ENCODE peak calls at places on chromosomes 12 and 14, in ten cellular contexts. T is iPS DF 6.9, U is choroid plexus epithelial cell, C is IMR-90, D is left lung, J is H7, M is upper lobe of right lung, K is GM23338, X is GM06990, N is OCI-LY7. B is an unnamed sample.
A peak's percentile ranks its signal among the peaks of the same experiment; 100 is the strongest.

GRCh38 chr14:75826599-75826998 is 155.2 kb downstream of the TGFB3 start:
- DNase-seq in J (no peak), X (no peak), U (peak; percentile 56), K (no peak), M (no peak), N (no peak), D (no peak), T (no peak), C (peak; percentile 55), B (no peak)

GRCh38 chr12:130161261-130162231 is 718 bp upstream of the FZD10 start:
- DNase-seq in U (peak; percentile 27), N (no peak), T (no peak), C (no peak), M (peak; percentile 63), D (peak; percentile 78), X (no peak), J (peak; percentile 90), K (peak; percentile 80), B (peak; percentile 13)

GRCh38 chr12:116135209-116135930 is 142.1 kb downstream of the MED13L start:
- DNase-seq in K (no peak), T (no peak), J (no peak), X (no peak), C (peak; percentile 83), D (no peak), M (no peak), U (peak; percentile 69), N (no peak), B (no peak)

GRCh38 chr12:1130571-1130970 is 139.5 kb downstream of the ERC1 start:
- DNase-seq in K (no peak), C (no peak), U (no peak), J (no peak), M (no peak), T (no peak), X (no peak), D (no peak), N (no peak), B (no peak)

GRCh38 chr14:94885481-94886155 is 115.7 kb upstream of the GSC start:
- DNase-seq in D (no peak), C (no peak), X (no peak), M (no peak), J (no peak), K (no peak), T (no peak), U (no peak), N (no peak), B (no peak)

GRCh38 chr14:98433436-98433835 is 838.6 kb downstream of the BCL11B start:
- DNase-seq in K (no peak), U (no peak), N (no peak), D (no peak), C (no peak), T (no peak), X (no peak), M (no peak), J (no peak), B (no peak)

GRCh38 chr14:21263284-21264024 is 5.8 kb downstream of the HNRNPC start:
- DNase-seq in U (no peak), J (no peak), D (no peak), C (peak; percentile 49), X (no peak), M (no peak), K (no peak), T (no peak), N (no peak), B (no peak)

GRCh38 chr12:113208041-113208934 is 13.0 kb upstream of the TPCN1 start:
- DNase-seq in N (peak; percentile 98), U (peak; percentile 51), J (no peak), T (no peak), D (no peak), C (peak; percentile 79), M (no peak), X (peak; percentile 87), K (peak; percentile 30), B (no peak)

GRCh38 chr14:47194051-47194450 is 481.4 kb downstream of the MDGA2 start:
- DNase-seq in X (no peak), M (no peak), K (no peak), J (no peak), D (no peak), C (no peak), N (no peak), U (peak; percentile 64), T (no peak), B (no peak)

GRCh38 chr14:105979446-105979845 is 453.1 kb downstream of the TMEM121 start:
- DNase-seq in T (no peak), C (no peak), N (no peak), D (no peak), J (no peak), X (no peak), K (no peak), U (no peak), M (no peak), B (no peak)

GRCh38 chr14:59208224-59208814 is 19.9 kb downstream of the DAAM1 start:
- DNase-seq in U (peak; percentile 65), D (no peak), K (no peak), N (no peak), X (no peak), T (no peak), C (peak; percentile 69), M (no peak), J (no peak), B (no peak)

GRCh38 chr14:79281244-79282199 is 929.8 kb downstream of the DIO2 start:
- DNase-seq in U (peak; percentile 37), T (no peak), D (no peak), X (no peak), K (peak; percentile 41), N (no peak), M (no peak), J (peak; percentile 38), C (no peak), B (no peak)

GRCh38 chr12:100699209-100699608 is 95.4 kb upstream of the ANO4 start:
- DNase-seq in T (no peak), J (no peak), N (peak; percentile 6), M (no peak), U (no peak), X (no peak), C (no peak), K (no peak), D (no peak), B (no peak)

DNA sequence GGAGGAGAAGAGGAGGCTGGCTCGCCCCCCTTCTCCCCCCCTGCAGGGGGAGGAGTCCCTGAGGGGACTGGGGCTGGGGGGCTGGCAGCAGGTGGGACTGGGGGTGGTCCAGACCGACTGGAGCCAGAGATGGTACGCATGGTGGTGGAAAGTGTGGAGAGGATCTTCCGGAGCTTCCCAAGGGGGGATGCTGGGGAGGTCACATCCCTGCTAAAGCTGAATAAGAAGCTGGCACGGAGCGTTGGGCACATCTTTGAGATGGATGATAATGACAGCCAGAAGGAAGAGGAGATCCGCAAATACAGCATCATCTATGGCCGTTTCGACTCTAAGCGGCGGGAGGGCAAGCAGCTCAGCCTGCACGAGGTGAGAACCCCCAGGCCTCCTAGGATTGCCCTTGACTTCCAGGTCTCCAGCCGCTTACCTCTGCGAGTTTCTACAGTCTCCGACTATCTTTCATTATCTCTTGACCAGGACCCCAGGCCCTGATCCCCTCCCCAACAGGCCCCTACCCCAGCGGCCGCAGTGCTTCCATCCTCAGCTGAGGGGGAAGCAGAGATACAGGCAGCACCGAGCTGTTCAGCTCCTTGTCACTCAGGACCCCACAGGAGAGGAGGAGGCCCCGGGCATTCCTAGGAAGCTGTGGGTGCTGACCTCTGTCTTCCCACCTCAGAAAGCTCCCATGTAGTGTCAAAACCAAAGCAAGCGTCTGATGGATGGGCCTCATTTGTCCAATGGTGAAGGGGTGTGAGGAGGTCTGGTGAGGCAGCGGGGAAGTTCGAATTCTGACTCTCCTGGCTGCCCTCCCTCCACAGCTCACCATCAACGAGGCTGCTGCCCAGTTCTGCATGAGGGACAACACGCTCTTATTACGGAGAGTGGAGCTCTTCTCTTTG is 3.0 kb downstream of the NAB2 start:
- DNase-seq in U (no peak), K (no peak), T (no peak), C (no peak), N (no peak), D (peak; percentile 75), X (no peak), M (no peak), J (peak; percentile 24), B (no peak)
- H3K4me3 ChIP-seq in U (peak overlapping the region; percentile 93), K (no peak overlapping the region), T (no peak overlapping the region), C (no peak overlapping the region), N (no peak overlapping the region), D (no peak overlapping the region), X (no peak overlapping the region), M (peak overlapping the region; percentile 88), J (no peak overlapping the region), B (no peak overlapping the region)

DNA sequence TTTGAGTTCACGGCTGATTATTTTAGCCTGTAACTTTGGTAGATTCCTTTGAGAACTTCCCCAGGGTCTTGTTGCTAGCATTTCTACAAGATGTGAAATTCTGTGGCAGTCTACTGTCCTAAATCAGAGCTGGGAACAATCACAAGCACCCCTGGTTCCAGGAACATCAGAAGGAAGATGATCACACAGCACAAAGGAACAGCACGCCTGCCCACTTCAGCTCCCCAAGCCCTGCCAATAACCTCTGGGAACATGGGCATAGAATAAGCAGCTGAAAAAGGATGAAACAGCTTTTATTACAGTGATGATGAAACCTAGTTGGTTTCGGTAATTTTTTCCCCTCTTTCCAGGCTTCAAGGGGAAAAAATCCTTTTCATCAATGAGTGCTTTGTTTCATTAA is 12.3 kb downstream of the GPR19 start:
- DNase-seq in N (no peak), C (no peak), K (peak; percentile 31), D (no peak), M (no peak), T (no peak), U (no peak), J (no peak), X (no peak), B (no peak)
- H3K4me3 ChIP-seq in N (no peak overlapping the region), C (no peak overlapping the region), K (peak overlapping the region; percentile 56), D (no peak overlapping the region), M (no peak overlapping the region), T (peak overlapping the region; percentile 78), U (no peak overlapping the region), J (peak overlapping the region; percentile 37), X (no peak overlapping the region), B (no peak overlapping the region)

DNA sequence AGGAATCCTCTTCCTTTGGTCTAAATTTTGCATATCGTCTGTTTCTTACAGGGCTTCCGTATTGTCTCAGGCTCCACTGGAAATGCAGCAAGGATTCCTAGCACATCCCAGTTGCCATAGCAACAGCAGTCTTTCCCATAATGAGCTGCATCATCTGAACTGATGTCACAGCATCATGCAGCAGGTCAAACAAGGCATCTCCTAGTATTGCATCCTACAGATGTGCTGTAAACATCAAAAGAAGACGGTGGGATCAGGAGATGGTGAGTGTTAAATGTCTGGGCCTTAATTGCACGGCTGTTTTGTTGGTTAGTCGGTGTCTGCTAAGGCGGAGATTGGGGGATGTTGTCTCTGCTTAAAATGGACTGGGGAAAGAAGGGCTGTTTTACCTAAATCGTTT is at the start of gene AKAP6:
- DNase-seq in D (no peak), N (no peak), T (no peak), J (no peak), M (no peak), U (no peak), K (peak; percentile 50), X (no peak), C (no peak), B (no peak)
- H3K4me3 ChIP-seq in D (no peak within 1 kb of the TSS), N (no peak within 1 kb of the TSS), T (no peak within 1 kb of the TSS), J (no peak within 1 kb of the TSS), M (no peak within 1 kb of the TSS), U (no peak within 1 kb of the TSS), K (no peak within 1 kb of the TSS), X (no peak within 1 kb of the TSS), C (no peak within 1 kb of the TSS), B (no peak within 1 kb of the TSS)

DNA sequence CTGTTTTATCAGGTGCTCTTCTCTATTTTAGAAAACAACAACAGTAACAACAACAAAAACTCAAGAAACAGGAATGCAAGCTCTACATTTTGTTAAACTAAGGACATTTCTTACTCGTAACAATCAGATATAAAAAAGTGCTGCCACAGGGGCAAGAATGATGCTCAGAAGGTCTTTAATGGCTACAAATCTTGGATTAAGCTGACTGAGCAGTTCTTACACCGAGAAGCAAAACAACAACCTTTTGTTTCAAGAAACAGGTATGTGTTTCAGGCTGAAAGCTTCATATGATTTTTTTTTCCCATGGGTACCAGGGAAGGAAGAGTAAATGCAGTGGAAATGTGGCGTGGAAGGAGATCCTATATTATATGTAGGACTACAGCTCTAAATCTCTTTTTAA is 786.8 kb upstream of the FBXO33 start:
- DNase-seq in U (no peak), N (no peak), M (no peak), C (no peak), K (no peak), J (no peak), D (no peak), T (no peak), X (no peak), B (no peak)
- H3K4me3 ChIP-seq in U (no peak overlapping the region), N (peak overlapping the region; percentile 43), M (no peak overlapping the region), C (no peak overlapping the region), K (no peak overlapping the region), J (no peak overlapping the region), D (no peak overlapping the region), T (no peak overlapping the region), X (no peak overlapping the region), B (no peak overlapping the region)

B was measured in Caco-2.